ENCODE peak calls at places on chromosomes 6 and 20, in four cellular contexts. M is neuronal stem cell, F is mesenchymal stem cell, U is mesendoderm. N is an unnamed sample.

GRCh38 chr6:147758305-147758704 is 249.8 kb downstream of the SAMD5 start:
- DNase-seq in M (no peak), F (peak; percentile 31), U (no peak), N (no peak)

GRCh38 chr20:6711950-6712634 is 55.4 kb upstream of the BMP2 start:
- DNase-seq in M (no peak), F (no peak), U (no peak), N (no peak)

GRCh38 chr20:37741055-37741454 is 47.2 kb downstream of the CTNNBL1 start:
- DNase-seq in M (no peak), F (peak; percentile 6), U (no peak), N (no peak)

GRCh38 chr20:22796465-22797077 is 212.2 kb upstream of the FOXA2 start:
- DNase-seq in M (no peak), F (peak; percentile 61), U (no peak), N (no peak)

GRCh38 chr6:112286010-112286409 is 31.6 kb upstream of the LAMA4 start:
- DNase-seq in M (no peak), F (no peak), U (peak; percentile 23), N (no peak)

GRCh38 chr6:146962332-146962731 is 241.9 kb upstream of the STXBP5 start:
- DNase-seq in M (no peak), F (no peak), U (no peak), N (no peak)

GRCh38 chr20:57445298-57445697 is 54.1 kb downstream of the RBM38 start:
- DNase-seq in M (no peak), F (peak; percentile 3), U (no peak), N (no peak)

GRCh38 chr6:170222498-170223471 is 68.1 kb downstream of the DLL1 start:
- DNase-seq in M (no peak), F (no peak), U (no peak), N (no peak)

GRCh38 chr6:18100296-18100695 is 22.2 kb downstream of the NHLRC1 start:
- DNase-seq in M (no peak), F (no peak), U (no peak), N (no peak)

GRCh38 chr20:36532822-36533221 is 8.5 kb upstream of the MYL9 start:
- DNase-seq in M (no peak), F (no peak), U (no peak), N (no peak)

GRCh38 chr6:27757307-27757706 is 154.9 kb downstream of the OR2B2 start:
- DNase-seq in M (no peak), F (no peak), U (peak; percentile 70), N (peak; percentile 73)

GRCh38 chr6:138109042-138109997 is 2.1 kb upstream of the PERP start:
- DNase-seq in M (peak; percentile 63), F (peak; percentile 71), U (peak; percentile 55), N (no peak)

GRCh38 chr6:80003841-80004198 is 629 bp upstream of the TTK start:
- DNase-seq in M (no peak), F (no peak), U (no peak), N (peak; percentile 33)

GRCh38 chr20:38434310-38434741 is 802 bp downstream of the SNHG17 start:
- DNase-seq in M (no peak), F (peak; percentile 63), U (peak; percentile 40), N (no peak)

GRCh38 chr6:33851959-33852358 is 48.2 kb upstream of the MLN start:
- DNase-seq in M (peak; percentile 15), F (peak; percentile 33), U (peak; percentile 96), N (peak; percentile 94)

GRCh38 chr6:110509617-110510231 is 33.3 kb upstream of the SLC22A16 start:
- DNase-seq in M (no peak), F (peak; percentile 56), U (peak; percentile 73), N (no peak)

GRCh38 chr20:54633374-54633773 is 158.0 kb downstream of the DOK5 start:
- DNase-seq in M (no peak), F (no peak), U (no peak), N (no peak)

GRCh38 chr6:28355743-28356665 is 6.3 kb downstream of the ZKSCAN3 start:
- DNase-seq in M (peak; percentile 64), F (peak; percentile 93), U (peak; percentile 95), N (peak; percentile 84)

GRCh38 chr20:36926653-36927200 is 24.8 kb downstream of the SAMHD1 start:
- DNase-seq in M (no peak), F (no peak), U (no peak), N (no peak)

GRCh38 chr6:30263734-30264133 is 50.5 kb upstream of the TRIM26 start:
- DNase-seq in M (no peak), F (peak; percentile 54), U (peak; percentile 63), N (no peak)

GRCh38 chr20:33287884-33288283 is 4.9 kb downstream of the BPIFB1 start:
- DNase-seq in M (no peak), F (no peak), U (no peak), N (no peak)

GRCh38 chr6:45837541-45838200 is 178.0 kb downstream of the CLIC5 start:
- DNase-seq in M (no peak), F (no peak), U (no peak), N (no peak)

GRCh38 chr20:62344782-62345181 is 22.3 kb downstream of the LAMA5 start:
- DNase-seq in M (no peak), F (peak; percentile 98), U (no peak), N (no peak)

DNA sequence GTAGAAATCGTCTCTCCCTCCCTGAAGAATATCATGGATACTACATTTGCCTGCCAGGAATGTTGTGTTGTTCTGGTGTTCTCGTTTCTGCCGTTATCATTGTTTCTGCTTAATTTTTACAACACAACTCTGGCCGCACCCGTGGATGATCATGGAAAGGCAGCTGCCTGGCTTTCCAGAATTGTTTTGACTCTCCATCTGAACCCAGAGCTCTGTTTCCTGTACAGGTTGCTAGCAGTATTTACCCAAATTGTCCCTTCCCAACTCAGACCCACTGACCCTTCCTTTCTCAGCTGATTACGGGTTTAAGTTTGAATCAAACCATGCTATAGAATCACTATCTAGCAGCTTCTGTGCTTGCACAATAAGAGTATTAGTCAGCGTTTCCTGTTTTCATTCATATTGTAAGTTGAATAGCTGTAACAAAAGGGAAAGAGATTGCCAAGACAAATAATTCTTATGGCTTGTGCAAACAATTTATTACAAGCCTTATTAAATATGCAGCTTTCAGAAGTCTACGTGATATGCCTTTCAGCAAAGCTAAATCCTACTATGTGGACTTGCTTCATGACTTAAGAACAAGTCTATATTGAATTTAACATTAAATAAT is 139.0 kb downstream of the MTHFD1L start:
- DNase-seq in M (no peak), F (peak; percentile 87), U (no peak), N (no peak)
- H3K4ac ChIP-seq in M (no peak overlapping the region), F (no peak overlapping the region), U (no peak overlapping the region), N (no peak overlapping the region)

DNA sequence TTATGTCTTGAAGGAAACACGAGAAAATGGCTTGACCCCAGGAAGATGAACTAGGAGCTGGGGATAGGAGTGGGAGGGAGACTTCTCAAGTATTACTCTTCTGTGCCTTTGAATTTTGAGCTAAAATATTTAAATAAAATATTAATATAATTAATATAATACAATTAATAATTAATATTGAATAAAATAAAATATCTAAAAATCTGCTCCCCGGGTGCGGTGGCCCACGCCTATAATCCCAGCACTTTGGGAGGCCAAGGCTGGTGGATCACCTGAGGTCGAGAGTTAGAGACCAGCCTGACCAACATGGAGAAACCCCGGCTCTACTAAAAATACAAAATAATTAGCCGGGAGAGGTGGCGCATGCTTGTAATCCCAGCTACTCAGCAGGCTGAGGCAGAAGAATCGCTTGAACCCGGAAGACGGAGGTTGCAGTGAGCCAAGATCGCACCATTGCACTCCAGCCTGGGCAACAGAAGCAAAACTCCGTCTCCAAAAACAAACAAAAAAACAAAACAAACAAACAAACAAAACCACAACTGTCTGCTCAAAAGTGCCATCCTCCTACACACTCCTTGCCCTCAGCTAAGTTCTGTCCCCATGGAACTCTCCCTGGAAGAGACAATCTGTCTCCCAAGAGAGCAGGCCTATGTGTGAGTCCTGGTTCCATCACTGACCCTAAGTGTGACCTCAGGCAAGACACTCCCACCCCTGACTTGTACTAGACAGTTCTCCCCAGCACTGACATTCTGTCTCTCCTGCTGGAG is 13.7 kb upstream of the TRIB3 start:
- DNase-seq in M (no peak), F (no peak), U (no peak), N (no peak)
- H3K4ac ChIP-seq in M (no peak overlapping the region), F (no peak overlapping the region), U (no peak overlapping the region), N (no peak overlapping the region)

DNA sequence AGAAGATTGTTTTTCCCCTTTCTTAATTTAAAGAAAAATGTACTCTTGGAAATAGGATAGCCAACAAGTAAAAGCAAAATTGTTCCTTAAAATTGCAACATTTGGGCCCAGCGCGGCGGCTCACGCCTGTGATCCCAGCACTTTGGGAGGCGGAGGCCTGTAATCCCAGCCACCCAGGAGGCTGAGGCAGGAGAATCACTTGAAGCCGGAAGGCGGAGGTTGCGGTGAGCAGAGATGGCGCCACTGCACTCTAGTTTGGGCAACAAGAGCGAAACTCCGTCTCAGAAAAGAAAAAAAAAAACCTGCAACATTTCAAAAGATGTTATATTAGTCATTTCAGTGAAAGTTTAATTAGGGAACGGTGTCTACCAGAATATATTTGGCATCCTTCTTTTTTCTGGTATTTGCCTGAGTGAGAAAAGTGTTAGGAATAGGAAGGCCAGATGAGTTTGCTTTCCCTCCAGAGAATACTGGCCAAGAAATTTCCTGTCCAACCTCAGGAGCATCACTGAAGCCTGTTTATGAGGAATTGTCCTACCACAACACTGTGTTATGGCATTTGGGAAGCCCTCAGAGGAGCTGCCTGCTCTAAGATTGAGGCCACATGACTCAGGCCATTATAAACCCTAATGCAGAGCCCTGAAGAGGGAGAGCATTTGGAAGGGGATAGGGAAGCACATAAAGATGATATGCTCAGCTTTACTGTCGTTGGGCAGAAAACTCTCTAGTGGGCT is 1.2 kb upstream of the GJA1 start:
- DNase-seq in M (no peak), F (peak; percentile 55), U (peak; percentile 55), N (peak; percentile 64)
- H3K4ac ChIP-seq in M (no peak overlapping the region), F (no peak overlapping the region), U (no peak overlapping the region), N (no peak overlapping the region)

GRCh38 chr6:148837941-148838340 is 91.1 kb downstream of the UST start:
- DNase-seq in M (no peak), F (no peak), U (no peak), N (no peak)
- H3K4ac ChIP-seq in M (no peak overlapping the region), F (no peak overlapping the region), U (no peak overlapping the region), N (no peak overlapping the region)

N was measured in H9.